ENCODE peak calls at places on chromosomes 12 and 14, in six cellular contexts. One of them, this sample, is unnamed.

GRCh38 chr12:80154261-80154660 is 54.9 kb downstream of the OTOGL start:
- DNase-seq in gastrocnemius medialis: no peak
- DNase-seq in heart right ventricle: no peak
- DNase-seq in astrocyte: peak; percentile 27
- DNase-seq in neuronal stem cell: no peak
- DNase-seq in thyroid gland: no peak
- DNase-seq in this sample: no peak

GRCh38 chr12:89920866-89921265 is 212.2 kb upstream of the ATP2B1 start:
- DNase-seq in neuronal stem cell: no peak
- DNase-seq in thyroid gland: no peak
- DNase-seq in heart right ventricle: no peak
- DNase-seq in gastrocnemius medialis: no peak
- DNase-seq in astrocyte: no peak
- DNase-seq in this sample: peak; percentile 18

GRCh38 chr12:67578976-67579661 is 69.4 kb upstream of the DYRK2 start:
- DNase-seq in thyroid gland: no peak
- DNase-seq in heart right ventricle: no peak
- DNase-seq in gastrocnemius medialis: no peak
- DNase-seq in astrocyte: peak; percentile 40
- DNase-seq in neuronal stem cell: no peak
- DNase-seq in this sample: no peak

GRCh38 chr12:50686976-50687375 is 76.9 kb upstream of the ATF1 start:
- DNase-seq in thyroid gland: no peak
- DNase-seq in neuronal stem cell: no peak
- DNase-seq in gastrocnemius medialis: no peak
- DNase-seq in heart right ventricle: no peak
- DNase-seq in astrocyte: no peak
- DNase-seq in this sample: no peak

GRCh38 chr12:96890331-96890730 is 16.7 kb upstream of the NEDD1 start:
- DNase-seq in astrocyte: no peak
- DNase-seq in gastrocnemius medialis: no peak
- DNase-seq in heart right ventricle: no peak
- DNase-seq in thyroid gland: no peak
- DNase-seq in neuronal stem cell: no peak
- DNase-seq in this sample: no peak

GRCh38 chr12:57240926-57241555 is 9.9 kb downstream of the STAC3 start:
- DNase-seq in heart right ventricle: no peak
- DNase-seq in thyroid gland: no peak
- DNase-seq in gastrocnemius medialis: peak; percentile 51
- DNase-seq in astrocyte: no peak
- DNase-seq in neuronal stem cell: no peak
- DNase-seq in this sample: no peak

GRCh38 chr12:14948672-14949071 is 10.3 kb upstream of the ERP27 start:
- DNase-seq in heart right ventricle: no peak
- DNase-seq in neuronal stem cell: no peak
- DNase-seq in gastrocnemius medialis: peak; percentile 25
- DNase-seq in astrocyte: peak; percentile 85
- DNase-seq in thyroid gland: peak; percentile 58
- DNase-seq in this sample: peak; percentile 54

GRCh38 chr12:110304061-110304551 is 23.1 kb downstream of the ATP2A2 start:
- DNase-seq in astrocyte: peak; percentile 55
- DNase-seq in heart right ventricle: no peak
- DNase-seq in neuronal stem cell: no peak
- DNase-seq in thyroid gland: no peak
- DNase-seq in gastrocnemius medialis: no peak
- DNase-seq in this sample: no peak

GRCh38 chr14:42057176-42057575 is 450.5 kb downstream of the LRFN5 start:
- DNase-seq in thyroid gland: no peak
- DNase-seq in heart right ventricle: no peak
- DNase-seq in astrocyte: peak; percentile 11
- DNase-seq in gastrocnemius medialis: no peak
- DNase-seq in neuronal stem cell: no peak
- DNase-seq in this sample: no peak

GRCh38 chr14:50836515-50836914 is 5.6 kb upstream of the NIN start:
- DNase-seq in thyroid gland: no peak
- DNase-seq in gastrocnemius medialis: no peak
- DNase-seq in neuronal stem cell: no peak
- DNase-seq in astrocyte: no peak
- DNase-seq in heart right ventricle: no peak
- DNase-seq in this sample: no peak

GRCh38 chr12:104152691-104153241 is 14.8 kb upstream of the NFYB start:
- DNase-seq in thyroid gland: no peak
- DNase-seq in heart right ventricle: no peak
- DNase-seq in astrocyte: no peak
- DNase-seq in neuronal stem cell: no peak
- DNase-seq in gastrocnemius medialis: no peak
- DNase-seq in this sample: no peak

GRCh38 chr14:42480235-42480634 is 873.6 kb downstream of the LRFN5 start:
- DNase-seq in heart right ventricle: no peak
- DNase-seq in thyroid gland: no peak
- DNase-seq in gastrocnemius medialis: no peak
- DNase-seq in neuronal stem cell: no peak
- DNase-seq in astrocyte: no peak
- DNase-seq in this sample: no peak

GRCh38 chr14:102949062-102949800 is 26.8 kb downstream of the AMN start:
- DNase-seq in thyroid gland: no peak
- DNase-seq in heart right ventricle: no peak
- DNase-seq in neuronal stem cell: no peak
- DNase-seq in astrocyte: peak; percentile 16
- DNase-seq in gastrocnemius medialis: peak; percentile 85
- DNase-seq in this sample: no peak

GRCh38 chr12:76383988-76384387 is 35.8 kb upstream of the BBS10 start:
- DNase-seq in thyroid gland: no peak
- DNase-seq in gastrocnemius medialis: no peak
- DNase-seq in heart right ventricle: no peak
- DNase-seq in astrocyte: no peak
- DNase-seq in neuronal stem cell: no peak
- DNase-seq in this sample: no peak

GRCh38 chr12:546265-546919 is 86.7 kb downstream of the B4GALNT3 start:
- DNase-seq in gastrocnemius medialis: no peak
- DNase-seq in astrocyte: no peak
- DNase-seq in thyroid gland: no peak
- DNase-seq in heart right ventricle: no peak
- DNase-seq in neuronal stem cell: no peak
- DNase-seq in this sample: peak; percentile 32

GRCh38 chr12:68240079-68240478 is 13.3 kb downstream of the IL22 start:
- DNase-seq in thyroid gland: no peak
- DNase-seq in gastrocnemius medialis: no peak
- DNase-seq in astrocyte: peak; percentile 86
- DNase-seq in heart right ventricle: no peak
- DNase-seq in neuronal stem cell: no peak
- DNase-seq in this sample: no peak

GRCh38 chr12:67827820-67828383 is 161.3 kb upstream of the IFNG-AS1 start:
- DNase-seq in neuronal stem cell: no peak
- DNase-seq in thyroid gland: no peak
- DNase-seq in heart right ventricle: no peak
- DNase-seq in gastrocnemius medialis: peak; percentile 59
- DNase-seq in astrocyte: peak; percentile 99
- DNase-seq in this sample: no peak

GRCh38 chr12:132337557-132337956 is 8.2 kb upstream of the GALNT9 start:
- DNase-seq in thyroid gland: no peak
- DNase-seq in neuronal stem cell: no peak
- DNase-seq in astrocyte: no peak
- DNase-seq in gastrocnemius medialis: no peak
- DNase-seq in heart right ventricle: no peak
- DNase-seq in this sample: no peak

GRCh38 chr12:123453165-123453564 is 4.8 kb upstream of the SNRNP35 start:
- DNase-seq in gastrocnemius medialis: no peak
- DNase-seq in neuronal stem cell: no peak
- DNase-seq in astrocyte: no peak
- DNase-seq in heart right ventricle: no peak
- DNase-seq in thyroid gland: peak; percentile 45
- DNase-seq in this sample: no peak

GRCh38 chr12:84636801-84637285 is 275.8 kb downstream of the SLC6A15 start:
- DNase-seq in astrocyte: peak; percentile 64
- DNase-seq in neuronal stem cell: no peak
- DNase-seq in heart right ventricle: no peak
- DNase-seq in thyroid gland: no peak
- DNase-seq in gastrocnemius medialis: no peak
- DNase-seq in this sample: no peak

GRCh38 chr12:58933068-58933681 is 12.9 kb upstream of the LRIG3 start:
- DNase-seq in neuronal stem cell: no peak
- DNase-seq in heart right ventricle: no peak
- DNase-seq in gastrocnemius medialis: no peak
- DNase-seq in astrocyte: no peak
- DNase-seq in thyroid gland: no peak
- DNase-seq in this sample: no peak

GRCh38 chr12:131312793-131313545 is 359.3 kb downstream of the ADGRD1 start:
- DNase-seq in heart right ventricle: no peak
- DNase-seq in thyroid gland: no peak
- DNase-seq in gastrocnemius medialis: no peak
- DNase-seq in astrocyte: no peak
- DNase-seq in neuronal stem cell: no peak
- DNase-seq in this sample: no peak

GRCh38 chr14:105879503-105879866 is 353.1 kb downstream of the TMEM121 start:
- DNase-seq in thyroid gland: no peak
- DNase-seq in neuronal stem cell: no peak
- DNase-seq in gastrocnemius medialis: no peak
- DNase-seq in astrocyte: no peak
- DNase-seq in heart right ventricle: peak; percentile 3
- DNase-seq in this sample: no peak
- H3K4me1 ChIP-seq in thyroid gland: no peaks in the 10 kb centered on the region
- H3K4me1 ChIP-seq in neuronal stem cell: no peaks in the 10 kb centered on the region
- H3K4me1 ChIP-seq in gastrocnemius medialis: no peaks in the 10 kb centered on the region
- H3K4me1 ChIP-seq in astrocyte: no peaks in the 10 kb centered on the region
- H3K4me1 ChIP-seq in heart right ventricle: no peaks in the 10 kb centered on the region
- H3K4me1 ChIP-seq in this sample: no peaks in the 10 kb centered on the region

GRCh38 chr14:64232095-64232830 is 61.9 kb downstream of the ESR2 start:
- DNase-seq in astrocyte: peak; percentile 93
- DNase-seq in heart right ventricle: no peak
- DNase-seq in neuronal stem cell: no peak
- DNase-seq in gastrocnemius medialis: peak; percentile 81
- DNase-seq in thyroid gland: no peak
- DNase-seq in this sample: no peak
- H3K4me3 ChIP-seq in astrocyte: no peak overlapping the region
- H3K4me3 ChIP-seq in heart right ventricle: no peak overlapping the region
- H3K4me3 ChIP-seq in neuronal stem cell: no peak overlapping the region
- H3K4me3 ChIP-seq in gastrocnemius medialis: no peak overlapping the region
- H3K4me3 ChIP-seq in thyroid gland: no peak overlapping the region
- H3K4me3 ChIP-seq in this sample: no peak overlapping the region

DNA sequence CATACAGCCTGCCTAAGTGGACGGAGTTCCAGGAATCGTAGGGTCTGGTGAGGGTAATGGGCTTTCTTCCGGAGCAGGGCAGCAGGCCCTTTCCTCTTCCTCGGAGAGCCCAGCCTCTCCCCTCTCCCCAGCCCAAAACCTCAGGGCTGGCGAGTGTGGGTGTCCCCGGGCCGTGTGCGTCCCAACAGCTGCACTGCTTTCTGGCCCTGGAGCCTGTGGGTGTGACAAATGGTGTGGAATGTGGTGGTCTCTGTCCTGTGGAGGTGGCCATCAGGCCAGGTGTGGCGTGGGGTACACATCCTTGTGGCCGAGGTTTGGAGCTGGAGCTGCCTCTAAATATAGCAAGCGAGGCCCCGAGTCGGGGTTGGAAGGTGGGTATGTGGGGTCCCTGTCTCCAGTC is 8.5 kb downstream of the ORAI1 start:
- DNase-seq in gastrocnemius medialis: no peak
- DNase-seq in thyroid gland: no peak
- DNase-seq in heart right ventricle: no peak
- DNase-seq in astrocyte: no peak
- DNase-seq in neuronal stem cell: no peak
- DNase-seq in this sample: no peak
- H3K4me1 ChIP-seq in gastrocnemius medialis: peaks cover 46% of the 10 kb centered on the region
- H3K4me1 ChIP-seq in thyroid gland: peaks cover 15% of the 10 kb centered on the region
- H3K4me1 ChIP-seq in heart right ventricle: peaks cover 3% of the 10 kb centered on the region
- H3K4me1 ChIP-seq in astrocyte: peaks cover 2% of the 10 kb centered on the region
- H3K4me1 ChIP-seq in neuronal stem cell: no peaks in the 10 kb centered on the region
- H3K4me1 ChIP-seq in this sample: peaks cover 46% of the 10 kb centered on the region

GRCh38 chr14:55128386-55129085 is 516 bp upstream of the LGALS3 start:
- DNase-seq in neuronal stem cell: no peak
- DNase-seq in heart right ventricle: no peak
- DNase-seq in gastrocnemius medialis: no peak
- DNase-seq in astrocyte: no peak
- DNase-seq in thyroid gland: no peak
- DNase-seq in this sample: no peak

GRCh38 chr14:55129428-55130193 is 559 bp downstream of the LGALS3 start:
- DNase-seq in thyroid gland: peak; percentile 52
- DNase-seq in astrocyte: peak; percentile 58
- DNase-seq in heart right ventricle: peak; percentile 73
- DNase-seq in gastrocnemius medialis: peak; percentile 44
- DNase-seq in neuronal stem cell: no peak
- DNase-seq in this sample: peak; percentile 67

GRCh38 chr14:55129086-55129427 is at the start of gene LGALS3:
- DNase-seq in astrocyte: no peak
- DNase-seq in thyroid gland: peak; percentile 73
- DNase-seq in gastrocnemius medialis: peak; percentile 59
- DNase-seq in heart right ventricle: peak; percentile 85
- DNase-seq in neuronal stem cell: peak; percentile 37
- DNase-seq in this sample: peak; percentile 87

GRCh38 chr14:55131782-55132181 is 2.7 kb downstream of the LGALS3 start:
- DNase-seq in astrocyte: no peak
- DNase-seq in thyroid gland: no peak
- DNase-seq in neuronal stem cell: no peak
- DNase-seq in heart right ventricle: no peak
- DNase-seq in gastrocnemius medialis: no peak
- DNase-seq in this sample: no peak

DNA sequence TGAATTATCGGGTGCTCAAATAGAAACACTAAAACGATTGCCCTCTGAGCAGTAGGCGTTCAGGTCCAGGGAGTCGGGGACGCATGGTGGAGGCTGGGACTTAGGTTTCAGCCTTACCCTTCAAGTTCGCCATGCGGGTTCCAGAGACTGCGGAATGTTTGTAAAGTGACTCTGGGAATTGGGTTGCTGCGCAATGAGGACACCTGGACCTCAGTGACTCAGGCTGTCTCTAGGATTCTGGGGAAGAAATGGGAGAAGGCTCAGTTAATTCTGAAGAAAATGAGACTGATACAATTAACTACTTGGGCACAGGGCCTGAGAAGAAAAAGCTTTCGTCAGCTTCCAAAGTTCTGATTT is 1.1 kb downstream of the LGALS3 start:
- DNase-seq in gastrocnemius medialis: no peak
- DNase-seq in heart right ventricle: no peak
- DNase-seq in neuronal stem cell: no peak
- DNase-seq in astrocyte: no peak
- DNase-seq in thyroid gland: no peak
- DNase-seq in this sample: no peak
- H3K4me3 ChIP-seq in gastrocnemius medialis: peak overlapping the region; percentile 75
- H3K4me3 ChIP-seq in heart right ventricle: peak overlapping the region; percentile 79
- H3K4me3 ChIP-seq in neuronal stem cell: no peak overlapping the region
- H3K4me3 ChIP-seq in astrocyte: peak overlapping the region; percentile 76
- H3K4me3 ChIP-seq in thyroid gland: no peak overlapping the region
- H3K4me3 ChIP-seq in this sample: peak overlapping the region; percentile 85

DNA sequence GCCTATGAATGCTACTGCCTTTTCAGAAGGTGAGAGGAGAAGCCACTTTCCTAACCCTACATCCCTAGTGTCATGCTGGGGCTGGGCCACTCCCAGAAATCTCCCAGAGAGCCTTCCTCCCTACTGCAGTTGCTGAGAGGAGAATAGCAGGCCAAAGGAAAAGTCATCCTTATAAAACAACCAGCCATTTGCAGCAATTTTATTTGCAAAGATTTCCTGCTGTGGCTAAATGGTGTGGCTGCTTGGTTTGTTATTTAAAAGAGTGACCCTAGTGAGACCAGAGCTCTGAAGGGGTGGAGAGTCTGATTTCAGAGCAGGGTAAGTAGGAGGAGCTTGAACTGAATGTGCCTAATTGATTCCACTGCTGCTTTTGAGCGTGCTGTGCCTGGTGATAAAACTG is 232.0 kb downstream of the GRIN2B start:
- DNase-seq in thyroid gland: no peak
- DNase-seq in neuronal stem cell: no peak
- DNase-seq in gastrocnemius medialis: no peak
- DNase-seq in astrocyte: no peak
- DNase-seq in heart right ventricle: no peak
- DNase-seq in this sample: no peak
- H3K4me1 ChIP-seq in thyroid gland: no peaks in the 10 kb centered on the region
- H3K4me1 ChIP-seq in neuronal stem cell: peaks cover 35% of the 10 kb centered on the region
- H3K4me1 ChIP-seq in gastrocnemius medialis: no peaks in the 10 kb centered on the region
- H3K4me1 ChIP-seq in astrocyte: no peaks in the 10 kb centered on the region
- H3K4me1 ChIP-seq in heart right ventricle: no peaks in the 10 kb centered on the region
- H3K4me1 ChIP-seq in this sample: no peaks in the 10 kb centered on the region

GRCh38 chr12:46264057-46264456 is 4.8 kb downstream of the SLC38A1 start:
- DNase-seq in gastrocnemius medialis: no peak
- DNase-seq in thyroid gland: no peak
- DNase-seq in heart right ventricle: no peak
- DNase-seq in neuronal stem cell: no peak
- DNase-seq in astrocyte: peak; percentile 57
- DNase-seq in this sample: no peak
- H3K4me3 ChIP-seq in gastrocnemius medialis: peak overlapping the region; percentile 75
- H3K4me3 ChIP-seq in thyroid gland: no peak overlapping the region
- H3K4me3 ChIP-seq in heart right ventricle: no peak overlapping the region
- H3K4me3 ChIP-seq in neuronal stem cell: no peak overlapping the region
- H3K4me3 ChIP-seq in astrocyte: no peak overlapping the region
- H3K4me3 ChIP-seq in this sample: no peak overlapping the region